ENCODE peak calls at places on chromosomes 6 and 20, in nine cellular contexts. One of them, this sample, is unnamed.

GRCh38 chr20:37741055-37741454 is 47.2 kb downstream of the CTNNBL1 start:
- DNase-seq in BE2C: no peak
- DNase-seq in HL-60: no peak
- DNase-seq in fibroblast of pulmonary artery: no peak
- DNase-seq in fibroblast of the aortic adventitia: peak
- DNase-seq in NB4: no peak
- DNase-seq in CD8-positive, alpha-beta T cell: no peak
- DNase-seq in colonic mucosa: no peak
- DNase-seq in IMR-90: peak
- DNase-seq in this sample: peak

GRCh38 chr6:33812669-33813068 is 8.9 kb upstream of the MLN start:
- DNase-seq in BE2C: peak
- DNase-seq in HL-60: no peak
- DNase-seq in fibroblast of pulmonary artery: peak
- DNase-seq in fibroblast of the aortic adventitia: peak
- DNase-seq in NB4: peak
- DNase-seq in CD8-positive, alpha-beta T cell: peak
- DNase-seq in colonic mucosa: peak
- DNase-seq in IMR-90: peak
- DNase-seq in this sample: peak

GRCh38 chr20:22418738-22419137 is 165.6 kb downstream of the FOXA2 start:
- DNase-seq in BE2C: no peak
- DNase-seq in HL-60: no peak
- DNase-seq in fibroblast of pulmonary artery: no peak
- DNase-seq in fibroblast of the aortic adventitia: no peak
- DNase-seq in NB4: no peak
- DNase-seq in CD8-positive, alpha-beta T cell: no peak
- DNase-seq in colonic mucosa: no peak
- DNase-seq in IMR-90: no peak
- DNase-seq in this sample: no peak

GRCh38 chr6:136927313-136927712 is 5.2 kb downstream of the SLC35D3 start:
- DNase-seq in BE2C: peak
- DNase-seq in HL-60: peak
- DNase-seq in fibroblast of pulmonary artery: peak
- DNase-seq in fibroblast of the aortic adventitia: no peak
- DNase-seq in NB4: peak
- DNase-seq in CD8-positive, alpha-beta T cell: no peak
- DNase-seq in colonic mucosa: no peak
- DNase-seq in IMR-90: peak
- DNase-seq in this sample: no peak

GRCh38 chr6:110518281-110518623 is 41.8 kb upstream of the SLC22A16 start:
- DNase-seq in BE2C: no peak
- DNase-seq in HL-60: no peak
- DNase-seq in fibroblast of pulmonary artery: peak
- DNase-seq in fibroblast of the aortic adventitia: peak
- DNase-seq in NB4: peak
- DNase-seq in CD8-positive, alpha-beta T cell: no peak
- DNase-seq in colonic mucosa: no peak
- DNase-seq in IMR-90: peak
- DNase-seq in this sample: peak

GRCh38 chr6:34485321-34486060 is 19.6 kb downstream of the PACSIN1 start:
- DNase-seq in BE2C: no peak
- DNase-seq in HL-60: no peak
- DNase-seq in fibroblast of pulmonary artery: no peak
- DNase-seq in fibroblast of the aortic adventitia: no peak
- DNase-seq in NB4: no peak
- DNase-seq in CD8-positive, alpha-beta T cell: no peak
- DNase-seq in colonic mucosa: no peak
- DNase-seq in IMR-90: no peak
- DNase-seq in this sample: no peak

GRCh38 chr20:44021900-44022299 is 107.2 kb downstream of the TOX2 start:
- DNase-seq in BE2C: no peak
- DNase-seq in HL-60: no peak
- DNase-seq in fibroblast of pulmonary artery: no peak
- DNase-seq in fibroblast of the aortic adventitia: no peak
- DNase-seq in NB4: no peak
- DNase-seq in CD8-positive, alpha-beta T cell: peak
- DNase-seq in colonic mucosa: no peak
- DNase-seq in IMR-90: no peak
- DNase-seq in this sample: no peak

GRCh38 chr6:28923318-28924102 is at the start of gene TRIM27:
- DNase-seq in BE2C: peak
- DNase-seq in HL-60: peak
- DNase-seq in fibroblast of pulmonary artery: peak
- DNase-seq in fibroblast of the aortic adventitia: peak
- DNase-seq in NB4: peak
- DNase-seq in CD8-positive, alpha-beta T cell: peak
- DNase-seq in colonic mucosa: peak
- DNase-seq in IMR-90: peak
- DNase-seq in this sample: peak

GRCh38 chr6:96162711-96163120 is 146.9 kb downstream of the FUT9 start:
- DNase-seq in BE2C: no peak
- DNase-seq in HL-60: no peak
- DNase-seq in fibroblast of pulmonary artery: no peak
- DNase-seq in fibroblast of the aortic adventitia: no peak
- DNase-seq in NB4: no peak
- DNase-seq in CD8-positive, alpha-beta T cell: no peak
- DNase-seq in colonic mucosa: no peak
- DNase-seq in IMR-90: no peak
- DNase-seq in this sample: no peak

GRCh38 chr6:88616380-88616779 is 347.0 kb downstream of the RNGTT start:
- DNase-seq in BE2C: no peak
- DNase-seq in HL-60: no peak
- DNase-seq in fibroblast of pulmonary artery: no peak
- DNase-seq in fibroblast of the aortic adventitia: no peak
- DNase-seq in NB4: no peak
- DNase-seq in CD8-positive, alpha-beta T cell: no peak
- DNase-seq in colonic mucosa: no peak
- DNase-seq in IMR-90: no peak
- DNase-seq in this sample: no peak

GRCh38 chr6:84263557-84263956 is 36.1 kb upstream of the CEP162 start:
- DNase-seq in BE2C: no peak
- DNase-seq in HL-60: no peak
- DNase-seq in fibroblast of pulmonary artery: no peak
- DNase-seq in fibroblast of the aortic adventitia: no peak
- DNase-seq in NB4: no peak
- DNase-seq in CD8-positive, alpha-beta T cell: no peak
- DNase-seq in colonic mucosa: no peak
- DNase-seq in IMR-90: no peak
- DNase-seq in this sample: peak

GRCh38 chr6:22145823-22146379 is 150.9 kb downstream of the PRL start:
- DNase-seq in BE2C: peak
- DNase-seq in HL-60: peak
- DNase-seq in fibroblast of pulmonary artery: peak
- DNase-seq in fibroblast of the aortic adventitia: peak
- DNase-seq in NB4: peak
- DNase-seq in CD8-positive, alpha-beta T cell: no peak
- DNase-seq in colonic mucosa: peak
- DNase-seq in IMR-90: peak
- DNase-seq in this sample: peak

GRCh38 chr20:50459124-50459918 is 50.9 kb upstream of the PTPN1 start:
- DNase-seq in BE2C: no peak
- DNase-seq in HL-60: no peak
- DNase-seq in fibroblast of pulmonary artery: no peak
- DNase-seq in fibroblast of the aortic adventitia: no peak
- DNase-seq in NB4: no peak
- DNase-seq in CD8-positive, alpha-beta T cell: no peak
- DNase-seq in colonic mucosa: no peak
- DNase-seq in IMR-90: no peak
- DNase-seq in this sample: no peak

GRCh38 chr6:102298066-102298465 is 904.6 kb downstream of the GRIK2 start:
- DNase-seq in BE2C: no peak
- DNase-seq in HL-60: no peak
- DNase-seq in fibroblast of pulmonary artery: no peak
- DNase-seq in fibroblast of the aortic adventitia: no peak
- DNase-seq in NB4: no peak
- DNase-seq in CD8-positive, alpha-beta T cell: no peak
- DNase-seq in colonic mucosa: no peak
- DNase-seq in IMR-90: no peak
- DNase-seq in this sample: no peak

GRCh38 chr6:44049989-44050871 is 77.0 kb downstream of the MRPL14 start:
- DNase-seq in BE2C: no peak
- DNase-seq in HL-60: no peak
- DNase-seq in fibroblast of pulmonary artery: peak
- DNase-seq in fibroblast of the aortic adventitia: peak
- DNase-seq in NB4: no peak
- DNase-seq in CD8-positive, alpha-beta T cell: no peak
- DNase-seq in colonic mucosa: no peak
- DNase-seq in IMR-90: peak
- DNase-seq in this sample: no peak
- TF ChIP-seq CTCF in BE2C: no peak
- TF ChIP-seq CTCF in HL-60: no peak
- TF ChIP-seq CTCF in fibroblast of pulmonary artery: no peak
- TF ChIP-seq CTCF in fibroblast of the aortic adventitia: no peak
- TF ChIP-seq CTCF in NB4: no peak
- TF ChIP-seq CTCF in CD8-positive, alpha-beta T cell: no peak
- TF ChIP-seq CTCF in colonic mucosa: no peak
- TF ChIP-seq CTCF in IMR-90: no peak
- TF ChIP-seq CTCF in this sample: no peak

GRCh38 chr6:6221829-6222535 is 98.5 kb downstream of the F13A1 start:
- DNase-seq in BE2C: peak
- DNase-seq in HL-60: peak
- DNase-seq in fibroblast of pulmonary artery: no peak
- DNase-seq in fibroblast of the aortic adventitia: no peak
- DNase-seq in NB4: peak
- DNase-seq in CD8-positive, alpha-beta T cell: no peak
- DNase-seq in colonic mucosa: peak
- DNase-seq in IMR-90: no peak
- DNase-seq in this sample: no peak

GRCh38 chr6:6218246-6219085 is 102.0 kb downstream of the F13A1 start:
- DNase-seq in BE2C: no peak
- DNase-seq in HL-60: no peak
- DNase-seq in fibroblast of pulmonary artery: no peak
- DNase-seq in fibroblast of the aortic adventitia: no peak
- DNase-seq in NB4: peak
- DNase-seq in CD8-positive, alpha-beta T cell: no peak
- DNase-seq in colonic mucosa: no peak
- DNase-seq in IMR-90: no peak
- DNase-seq in this sample: peak

GRCh38 chr6:6217838-6218237 is 102.6 kb downstream of the F13A1 start:
- DNase-seq in BE2C: no peak
- DNase-seq in HL-60: no peak
- DNase-seq in fibroblast of pulmonary artery: no peak
- DNase-seq in fibroblast of the aortic adventitia: no peak
- DNase-seq in NB4: no peak
- DNase-seq in CD8-positive, alpha-beta T cell: no peak
- DNase-seq in colonic mucosa: no peak
- DNase-seq in IMR-90: no peak
- DNase-seq in this sample: no peak

GRCh38 chr6:6219716-6220115 is 100.7 kb downstream of the F13A1 start:
- DNase-seq in BE2C: no peak
- DNase-seq in HL-60: no peak
- DNase-seq in fibroblast of pulmonary artery: no peak
- DNase-seq in fibroblast of the aortic adventitia: no peak
- DNase-seq in NB4: no peak
- DNase-seq in CD8-positive, alpha-beta T cell: no peak
- DNase-seq in colonic mucosa: no peak
- DNase-seq in IMR-90: no peak
- DNase-seq in this sample: no peak

DNA sequence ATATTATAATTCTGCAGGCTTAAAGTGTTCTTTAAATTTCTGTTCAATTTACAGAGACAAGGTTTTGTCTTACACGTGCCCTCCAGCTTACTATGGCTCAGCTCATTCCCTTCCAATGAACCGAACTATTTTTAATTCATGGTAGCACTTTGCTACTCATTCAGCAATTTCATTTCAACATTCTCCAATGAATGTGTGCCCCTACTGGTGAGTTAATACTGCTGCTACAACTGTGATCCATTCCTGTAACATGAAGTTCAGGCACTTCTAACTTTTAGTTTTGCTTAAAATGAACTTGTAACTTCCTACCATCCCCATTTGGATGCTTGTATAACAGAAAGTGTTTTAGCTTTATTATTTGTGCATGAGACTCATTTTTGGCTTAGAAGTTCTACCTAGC is 99.7 kb downstream of the F13A1 start:
- DNase-seq in BE2C: no peak
- DNase-seq in HL-60: no peak
- DNase-seq in fibroblast of pulmonary artery: no peak
- DNase-seq in fibroblast of the aortic adventitia: no peak
- DNase-seq in NB4: peak
- DNase-seq in CD8-positive, alpha-beta T cell: no peak
- DNase-seq in colonic mucosa: no peak
- DNase-seq in IMR-90: no peak
- DNase-seq in this sample: no peak
- TF ChIP-seq CTCF in BE2C: peak
- TF ChIP-seq CTCF in HL-60: peak
- TF ChIP-seq CTCF in fibroblast of pulmonary artery: no peak
- TF ChIP-seq CTCF in fibroblast of the aortic adventitia: no peak
- TF ChIP-seq CTCF in NB4: peak
- TF ChIP-seq CTCF in CD8-positive, alpha-beta T cell: no peak
- TF ChIP-seq CTCF in colonic mucosa: peak
- TF ChIP-seq CTCF in IMR-90: no peak
- TF ChIP-seq CTCF in this sample: no peak

GRCh38 chr6:53418288-53418687 is 69.5 kb upstream of the ELOVL5 start:
- DNase-seq in BE2C: no peak
- DNase-seq in HL-60: no peak
- DNase-seq in fibroblast of pulmonary artery: no peak
- DNase-seq in fibroblast of the aortic adventitia: no peak
- DNase-seq in NB4: no peak
- DNase-seq in CD8-positive, alpha-beta T cell: no peak
- DNase-seq in colonic mucosa: no peak
- DNase-seq in IMR-90: no peak
- DNase-seq in this sample: no peak

GRCh38 chr6:53412316-53412715 is 63.6 kb upstream of the ELOVL5 start:
- DNase-seq in BE2C: no peak
- DNase-seq in HL-60: no peak
- DNase-seq in fibroblast of pulmonary artery: no peak
- DNase-seq in fibroblast of the aortic adventitia: no peak
- DNase-seq in NB4: no peak
- DNase-seq in CD8-positive, alpha-beta T cell: no peak
- DNase-seq in colonic mucosa: no peak
- DNase-seq in IMR-90: no peak
- DNase-seq in this sample: no peak

GRCh38 chr6:53412751-53413150 is 64.0 kb upstream of the ELOVL5 start:
- DNase-seq in BE2C: no peak
- DNase-seq in HL-60: no peak
- DNase-seq in fibroblast of pulmonary artery: peak
- DNase-seq in fibroblast of the aortic adventitia: peak
- DNase-seq in NB4: peak
- DNase-seq in CD8-positive, alpha-beta T cell: no peak
- DNase-seq in colonic mucosa: no peak
- DNase-seq in IMR-90: no peak
- DNase-seq in this sample: no peak

GRCh38 chr6:53413326-53413725 is 64.6 kb upstream of the ELOVL5 start:
- DNase-seq in BE2C: no peak
- DNase-seq in HL-60: no peak
- DNase-seq in fibroblast of pulmonary artery: no peak
- DNase-seq in fibroblast of the aortic adventitia: no peak
- DNase-seq in NB4: no peak
- DNase-seq in CD8-positive, alpha-beta T cell: no peak
- DNase-seq in colonic mucosa: no peak
- DNase-seq in IMR-90: no peak
- DNase-seq in this sample: no peak

GRCh38 chr6:53417141-53417540 is 68.4 kb upstream of the ELOVL5 start:
- DNase-seq in BE2C: no peak
- DNase-seq in HL-60: no peak
- DNase-seq in fibroblast of pulmonary artery: no peak
- DNase-seq in fibroblast of the aortic adventitia: no peak
- DNase-seq in NB4: no peak
- DNase-seq in CD8-positive, alpha-beta T cell: no peak
- DNase-seq in colonic mucosa: no peak
- DNase-seq in IMR-90: no peak
- DNase-seq in this sample: no peak
- TF ChIP-seq CTCF in BE2C: no peak
- TF ChIP-seq CTCF in HL-60: no peak
- TF ChIP-seq CTCF in fibroblast of pulmonary artery: peak
- TF ChIP-seq CTCF in fibroblast of the aortic adventitia: no peak
- TF ChIP-seq CTCF in NB4: no peak
- TF ChIP-seq CTCF in CD8-positive, alpha-beta T cell: no peak
- TF ChIP-seq CTCF in colonic mucosa: no peak
- TF ChIP-seq CTCF in IMR-90: no peak
- TF ChIP-seq CTCF in this sample: no peak

GRCh38 chr6:157021267-157022021 is 244.3 kb downstream of the ARID1B start:
- DNase-seq in BE2C: peak
- DNase-seq in HL-60: peak
- DNase-seq in fibroblast of pulmonary artery: peak
- DNase-seq in fibroblast of the aortic adventitia: peak
- DNase-seq in NB4: peak
- DNase-seq in CD8-positive, alpha-beta T cell: peak
- DNase-seq in colonic mucosa: peak
- DNase-seq in IMR-90: peak
- DNase-seq in this sample: peak
- TF ChIP-seq CTCF in BE2C: peak
- TF ChIP-seq CTCF in HL-60: no peak
- TF ChIP-seq CTCF in fibroblast of pulmonary artery: peak
- TF ChIP-seq CTCF in fibroblast of the aortic adventitia: peak
- TF ChIP-seq CTCF in NB4: no peak
- TF ChIP-seq CTCF in CD8-positive, alpha-beta T cell: no peak
- TF ChIP-seq CTCF in colonic mucosa: peak
- TF ChIP-seq CTCF in IMR-90: peak
- TF ChIP-seq CTCF in this sample: peak